ENCODE peak calls at places on chromosome 19, in eight cellular contexts. E is ureter, Q is right cardiac atrium, D is HEK293T, L is cerebellar cortex, N is PC-9, Y is AG09319, I is GM04504. A is an unnamed sample.

GRCh38 chr19:35949131-35949530 is 13.0 kb downstream of the LRFN3 start:
- DNase-seq in E (no peak), Q (no peak), D (no peak), L (no peak), N (no peak), Y (no peak), I (no peak), A (no peak)

GRCh38 chr19:10557603-10558197 is 8.1 kb downstream of the KRI1 start:
- DNase-seq in E (no peak), Q (peak; percentile 64), D (no peak), L (no peak), N (no peak), Y (no peak), I (no peak), A (no peak)

GRCh38 chr19:35125746-35126623 is 8.9 kb downstream of the LGI4 start:
- DNase-seq in E (no peak), Q (no peak), D (no peak), L (no peak), N (peak; percentile 55), Y (no peak), I (no peak), A (no peak)

GRCh38 chr19:30222428-30222873 is 149.7 kb upstream of the ZNF536 start:
- DNase-seq in E (no peak), Q (no peak), D (peak; percentile 74), L (no peak), N (no peak), Y (no peak), I (no peak), A (peak; percentile 73)

GRCh38 chr19:18852634-18853033 is 20.9 kb downstream of the UPF1 start:
- DNase-seq in E (peak; percentile 60), Q (peak; percentile 12), D (no peak), L (no peak), N (no peak), Y (no peak), I (no peak), A (no peak)

GRCh38 chr19:604355-604754 is 14.7 kb downstream of the HCN2 start:
- DNase-seq in E (no peak), Q (no peak), D (peak; percentile 30), L (no peak), N (no peak), Y (no peak), I (no peak), A (no peak)

GRCh38 chr19:53989600-53990533 is 1.6 kb upstream of the CACNG6 start:
- DNase-seq in E (no peak), Q (no peak), D (no peak), L (peak; percentile 35), N (no peak), Y (no peak), I (no peak), A (no peak)

GRCh38 chr19:41356984-41357739 is 3.4 kb upstream of the TGFB1 start:
- DNase-seq in E (no peak), Q (no peak), D (no peak), L (no peak), N (no peak), Y (no peak), I (no peak), A (no peak)

GRCh38 chr19:38197937-38198704 is 25.9 kb downstream of the DPF1 start:
- DNase-seq in E (no peak), Q (no peak), D (no peak), L (no peak), N (no peak), Y (no peak), I (no peak), A (no peak)

GRCh38 chr19:3175761-3176714 is 2.5 kb upstream of the S1PR4 start:
- DNase-seq in E (peak; percentile 87), Q (no peak), D (no peak), L (no peak), N (peak; percentile 82), Y (peak; percentile 47), I (peak; percentile 62), A (no peak)

GRCh38 chr19:8988204-8988603 is 22.0 kb downstream of the MUC16 start:
- DNase-seq in E (no peak), Q (no peak), D (no peak), L (no peak), N (no peak), Y (no peak), I (no peak), A (no peak)

GRCh38 chr19:41001243-41001971 is 10.3 kb downstream of the CYP2B6 start:
- DNase-seq in E (no peak), Q (no peak), D (no peak), L (no peak), N (no peak), Y (no peak), I (no peak), A (no peak)

GRCh38 chr19:3899531-3900294 is 19.2 kb downstream of the ATCAY start:
- DNase-seq in E (peak; percentile 47), Q (no peak), D (no peak), L (peak; percentile 39), N (no peak), Y (no peak), I (no peak), A (no peak)

GRCh38 chr19:17076539-17076919 is 952 bp downstream of the MYO9B start:
- DNase-seq in E (peak; percentile 52), Q (no peak), D (no peak), L (peak; percentile 31), N (no peak), Y (no peak), I (no peak), A (no peak)

GRCh38 chr19:17129377-17129776 is 53.8 kb downstream of the MYO9B start:
- DNase-seq in E (no peak), Q (no peak), D (no peak), L (no peak), N (no peak), Y (no peak), I (no peak), A (no peak)